ENCODE peak calls at places on chromosome 10, in five cellular contexts. B is CD4-positive, alpha-beta T cell; D is astrocyte of the spinal cord; J is PC-3; R is OCI-LY7. N is an unnamed sample.

GRCh38 chr10:129953541-129954031 is 10.5 kb downstream of the EBF3 start:
- DNase-seq in J (no peak), B (no peak), R (no peak), D (no peak), N (no peak)

GRCh38 chr10:124105594-124105993 is 12.2 kb upstream of the CHST15 start:
- DNase-seq in D (peak; percentile 10), J (peak; percentile 33), B (no peak), R (peak; percentile 71), N (no peak)

GRCh38 chr10:11424456-11425287 is 186.8 kb downstream of the USP6NL start:
- DNase-seq in B (no peak), D (peak; percentile 54), R (peak; percentile 73), J (peak; percentile 51), N (peak; percentile 53)

GRCh38 chr10:63788152-63788821 is 267.1 kb downstream of the REEP3 start:
- DNase-seq in B (no peak), J (no peak), D (no peak), R (no peak), N (no peak)

GRCh38 chr10:89575037-89575436 is 39.6 kb upstream of the SLC16A12 start:
- DNase-seq in R (no peak), D (peak; percentile 17), B (no peak), J (peak; percentile 46), N (no peak)

GRCh38 chr10:74063256-74063655 is 65.3 kb downstream of the VCL start:
- DNase-seq in D (peak; percentile 53), R (no peak), B (no peak), J (peak; percentile 56), N (no peak)

GRCh38 chr10:17241611-17242333 is 13.7 kb downstream of the VIM start:
- DNase-seq in J (no peak), R (no peak), D (no peak), B (no peak), N (no peak)

GRCh38 chr10:71860243-71861029 is 9.4 kb upstream of the PSAP start:
- DNase-seq in B (no peak), D (peak; percentile 100), J (peak; percentile 91), R (peak; percentile 65), N (peak; percentile 50)

GRCh38 chr10:48935141-48935540 is 4.5 kb downstream of the LRRC18 start:
- DNase-seq in B (no peak), D (peak; percentile 12), R (no peak), J (no peak), N (no peak)

GRCh38 chr10:98636921-98637329 is 190.2 kb upstream of the HPS1 start:
- DNase-seq in R (no peak), D (no peak), B (no peak), J (peak; percentile 3), N (no peak)

GRCh38 chr10:77926566-77927342 is at the start of gene DLG5:
- DNase-seq in B (no peak), J (peak; percentile 89), R (no peak), D (peak; percentile 25), N (peak; percentile 43)

GRCh38 chr10:119469846-119470245 is 72.7 kb downstream of the RGS10 start:
- DNase-seq in R (no peak), D (no peak), B (no peak), J (no peak), N (no peak)

GRCh38 chr10:112951349-112952281 is 1.6 kb downstream of the TCF7L2 start:
- DNase-seq in B (no peak), D (peak; percentile 84), R (peak; percentile 37), J (peak; percentile 55), N (peak; percentile 62)

GRCh38 chr10:98424308-98425254 is 9.6 kb upstream of the PYROXD2 start:
- DNase-seq in R (no peak), D (no peak), B (no peak), J (no peak), N (no peak)

GRCh38 chr10:65891073-65891981 is 1034.5 kb upstream of the LRRTM3 start:
- DNase-seq in J (peak; percentile 90), D (no peak), R (no peak), B (no peak), N (no peak)

GRCh38 chr10:86733260-86733671 is 23.2 kb upstream of the BMPR1A start:
- DNase-seq in D (peak; percentile 33), B (no peak), J (no peak), R (no peak), N (no peak)

GRCh38 chr10:79209831-79210230 is 137.4 kb upstream of the PPIF start:
- DNase-seq in D (no peak), J (no peak), B (no peak), R (no peak), N (no peak)

GRCh38 chr10:119595715-119596515 is 849 bp downstream of the TIAL1 start:
- DNase-seq in R (peak; percentile 40), D (peak; percentile 34), J (no peak), B (peak; percentile 20), N (peak; percentile 20)

GRCh38 chr10:86439544-86439943 is 72.9 kb upstream of the GRID1 start:
- DNase-seq in J (peak; percentile 25), D (peak; percentile 87), B (no peak), R (no peak), N (no peak)

GRCh38 chr10:85642082-85642420 is 724.5 kb downstream of the GRID1 start:
- DNase-seq in J (peak; percentile 60), R (no peak), B (no peak), D (peak; percentile 43), N (no peak)

GRCh38 chr10:5888352-5888751 is 1.3 kb downstream of the ANKRD16 start:
- DNase-seq in J (peak; percentile 8), R (peak; percentile 16), B (no peak), D (peak; percentile 13), N (no peak)

GRCh38 chr10:5890519-5890878 is 456 bp downstream of the FBH1 start:
- DNase-seq in R (peak; percentile 29), B (no peak), D (no peak), J (peak; percentile 1), N (peak; percentile 14)

GRCh38 chr10:5889624-5890518 is at the start of the genes ANKRD16 and FBH1:
- DNase-seq in R (peak; percentile 99), D (peak; percentile 100), B (peak; percentile 96), J (peak; percentile 93), N (peak; percentile 99)

GRCh38 chr10:5887641-5888040 is 2.1 kb downstream of the ANKRD16 start:
- DNase-seq in J (no peak), R (no peak), B (no peak), D (no peak), N (no peak)

GRCh38 chr10:5888843-5889623 is 660 bp downstream of the ANKRD16 start:
- DNase-seq in R (peak; percentile 65), D (peak; percentile 22), B (peak; percentile 18), J (peak; percentile 3), N (peak; percentile 32)
- TF ChIP-seq CTCF in R (peak; percentile 37), D (no peak), B (no peak), J (no peak), N (no peak)

DNA sequence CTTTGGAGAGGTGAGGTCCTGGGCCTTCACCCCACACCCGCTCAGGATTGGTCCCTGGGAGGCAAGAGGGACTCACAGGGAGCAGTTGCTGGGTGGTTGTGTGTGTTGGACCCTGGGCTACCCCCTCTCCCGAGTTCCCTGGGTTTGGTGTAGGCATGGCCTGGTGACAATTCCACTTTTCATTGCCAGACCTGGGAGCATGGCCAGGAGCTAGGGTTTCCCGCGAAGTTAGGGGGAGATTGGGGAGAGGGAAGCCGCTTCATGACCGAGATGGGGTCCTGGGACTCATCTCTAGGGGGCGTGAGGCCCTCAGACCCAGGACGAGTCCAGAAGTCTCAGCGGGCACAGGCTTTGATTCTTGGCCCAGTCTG is 579 bp downstream of the PALD1 start:
- DNase-seq in D (no peak), B (no peak), J (no peak), R (peak; percentile 61), N (no peak)
- TF ChIP-seq CTCF in D (no peak), B (no peak), J (no peak), R (peak; percentile 76), N (no peak)

DNA sequence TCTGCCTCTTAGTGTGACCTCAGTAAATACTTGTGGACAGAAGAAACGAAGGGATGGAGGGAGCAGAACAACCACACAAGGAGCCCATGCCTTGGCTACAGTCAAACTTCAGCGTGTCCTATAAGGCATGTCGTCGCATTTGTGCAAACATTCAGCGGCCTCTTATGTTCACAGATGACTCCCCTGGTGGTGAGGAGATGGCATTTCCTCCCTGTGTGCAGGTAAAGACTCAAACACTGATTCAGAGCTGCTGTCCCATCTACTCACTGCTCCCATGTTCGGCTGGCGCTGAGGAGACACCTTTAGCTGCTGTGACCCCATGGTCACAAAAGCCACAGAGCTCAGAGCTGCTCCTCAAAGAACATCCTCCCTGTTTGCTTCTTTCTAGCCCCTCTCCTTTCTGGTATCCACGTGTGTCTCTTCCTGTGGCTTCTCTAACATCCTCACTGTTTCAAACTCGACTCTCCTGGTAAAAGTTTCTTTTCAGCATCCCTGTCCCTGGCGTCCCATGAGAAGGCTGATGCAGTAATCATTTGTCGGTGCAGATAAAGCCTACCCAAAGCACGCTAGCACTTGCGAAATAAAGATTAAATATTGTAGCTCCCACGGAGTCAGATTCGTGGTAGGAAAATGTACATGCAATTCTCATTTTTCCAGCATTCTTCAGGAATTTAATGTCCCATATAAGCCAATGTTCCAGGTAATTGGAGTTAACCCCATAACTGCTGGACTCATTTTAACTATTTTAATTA is 124.9 kb upstream of the NEBL start:
- DNase-seq in R (peak; percentile 28), J (peak; percentile 14), D (no peak), B (no peak), N (no peak)
- TF ChIP-seq CTCF in R (peak; percentile 51), J (peak; percentile 40), D (peak; percentile 26), B (no peak), N (peak; percentile 35)

GRCh38 chr10:6202098-6202683 is 541 bp upstream of the PFKFB3 start:
- DNase-seq in J (no peak), R (no peak), B (no peak), D (no peak), N (no peak)

GRCh38 chr10:6204341-6205191 is 1.8 kb downstream of the PFKFB3 start:
- DNase-seq in R (peak; percentile 45), J (peak; percentile 68), D (peak; percentile 86), B (no peak), N (no peak)

GRCh38 chr10:6204063-6204340 is 1.3 kb downstream of the PFKFB3 start:
- DNase-seq in J (peak; percentile 12), D (no peak), B (peak; percentile 39), R (peak; percentile 52), N (no peak)

GRCh38 chr10:6202684-6203330 is at the start of gene PFKFB3:
- DNase-seq in J (peak; percentile 85), D (peak; percentile 95), B (peak; percentile 89), R (peak; percentile 97), N (peak; percentile 99)

GRCh38 chr10:6203331-6204062 is 765 bp downstream of the PFKFB3 start:
- DNase-seq in D (peak; percentile 50), B (peak; percentile 47), J (peak; percentile 31), R (peak; percentile 84), N (peak; percentile 66)
- TF ChIP-seq CTCF in D (peak; percentile 13), B (peak; percentile 18), J (no peak), R (peak; percentile 41), N (peak; percentile 49)

DNA sequence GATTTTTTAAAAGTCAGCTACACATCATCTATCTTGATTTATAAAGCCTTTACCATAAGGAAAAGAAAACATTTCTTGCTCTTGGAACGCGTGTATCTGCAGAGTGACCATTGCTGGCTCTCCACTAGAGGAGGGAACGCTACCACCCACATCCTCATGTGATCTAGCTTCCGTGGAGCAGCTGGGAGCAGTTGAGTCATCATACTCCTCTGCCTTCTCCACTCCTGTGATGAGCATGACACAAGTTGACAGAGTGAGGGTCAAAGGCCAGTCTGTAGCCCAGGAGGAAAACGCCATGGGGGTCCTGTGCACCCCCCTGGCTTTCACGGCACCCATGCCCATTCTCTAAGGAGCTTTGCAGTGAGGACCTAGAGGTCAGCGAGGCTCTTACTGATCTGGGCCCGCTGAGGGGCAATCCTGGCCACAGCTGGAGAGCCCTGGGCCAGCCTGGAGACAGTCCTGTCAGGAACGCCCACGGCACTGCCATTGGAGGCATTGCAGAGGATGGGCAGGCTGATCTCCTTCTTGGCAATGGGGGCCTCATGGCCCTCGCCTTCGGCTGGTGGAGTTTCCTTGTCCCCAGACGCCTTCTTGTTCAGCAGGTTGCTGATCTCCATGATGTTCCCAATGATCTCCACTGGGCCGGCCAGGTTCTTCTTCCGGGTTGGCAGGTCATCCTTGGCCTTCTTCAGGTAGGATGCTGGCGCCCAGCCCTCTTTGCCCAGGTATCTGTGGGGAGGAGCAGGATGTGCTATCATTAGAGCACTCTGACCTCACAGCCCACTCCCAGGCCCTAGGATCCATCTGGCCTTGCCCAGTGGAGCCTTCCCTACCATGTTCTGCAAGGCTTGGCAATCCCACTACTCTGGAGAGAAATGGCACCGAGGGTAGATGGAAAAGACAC is 119.2 kb downstream of the NEURL1 start:
- DNase-seq in R (no peak), J (no peak), D (peak; percentile 53), B (no peak), N (no peak)
- TF ChIP-seq CTCF in R (no peak), J (no peak), D (no peak), B (no peak), N (no peak)

N was measured in neural crest cell.